ENCODE peak calls at places on chromosomes 7 and 10, in six cellular contexts. A is upper lobe of left lung, B is PC-3, O is neural crest cell, N is fibroblast of lung, F is thyroid gland. E is an unnamed sample.

GRCh38 chr10:102352066-102352715 is 43.3 kb upstream of the NFKB2 start:
- DNase-seq in B (peak), F (peak), O (peak), A (peak), N (peak), E (peak)

GRCh38 chr7:159000070-159000469 is 143.7 kb downstream of the DYNC2I1 start:
- DNase-seq in F (no peak), A (no peak), N (no peak), O (no peak), B (no peak), E (no peak)

GRCh38 chr10:22531008-22531407 is 183.4 kb downstream of the PIP4K2A start:
- DNase-seq in A (no peak), N (no peak), F (no peak), O (no peak), B (no peak), E (no peak)

GRCh38 chr7:37604078-37604477 is 79.5 kb upstream of the GPR141 start:
- DNase-seq in A (no peak), O (no peak), N (no peak), F (no peak), B (no peak), E (no peak)

GRCh38 chr7:157136372-157136771 is 2.4 kb upstream of the UBE3C start:
- DNase-seq in A (no peak), F (no peak), O (no peak), B (peak), N (peak), E (peak)

GRCh38 chr7:115740043-115740442 is 290.5 kb downstream of the TFEC start:
- DNase-seq in O (no peak), B (no peak), F (no peak), N (no peak), A (no peak), E (no peak)

GRCh38 chr10:5812283-5813090 is 747 bp downstream of the GDI2 start:
- DNase-seq in B (no peak), N (no peak), O (peak), A (peak), F (peak), E (peak)

GRCh38 chr7:41328544-41328943 is 374.3 kb downstream of the INHBA start:
- DNase-seq in B (no peak), N (no peak), A (no peak), F (no peak), O (no peak), E (no peak)

GRCh38 chr10:100607439-100607838 is 71.7 kb downstream of the HIF1AN start:
- DNase-seq in A (no peak), O (no peak), F (no peak), B (no peak), N (no peak), E (no peak)

GRCh38 chr10:130809761-130810515 is 501.6 kb downstream of the TCERG1L start:
- DNase-seq in O (no peak), B (no peak), A (no peak), F (no peak), N (no peak), E (no peak)

DNA sequence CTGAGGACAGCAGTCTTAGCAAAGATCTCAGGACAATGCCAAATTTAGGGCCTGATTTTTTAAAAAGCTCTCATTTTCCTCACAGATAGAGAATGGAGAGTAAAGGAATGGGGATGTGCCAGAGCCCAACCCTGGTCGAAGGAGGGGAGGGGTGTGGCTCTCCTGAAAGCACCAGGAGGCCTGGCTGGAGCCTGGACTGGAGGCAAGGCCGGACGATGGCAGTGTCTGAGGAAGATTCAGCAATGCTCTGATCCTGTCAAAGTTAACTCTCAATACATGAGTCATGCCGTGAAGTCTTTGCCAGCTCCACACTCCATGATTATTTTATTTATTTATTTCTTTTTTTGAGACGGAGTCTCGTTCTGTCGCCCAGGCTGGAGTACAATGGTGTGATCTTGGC is 108.3 kb downstream of the UPF2 start:
- DNase-seq in N (no peak), A (no peak), B (no peak), O (no peak), F (no peak), E (peak)
- TF ChIP-seq CTCF in N (no peak), A (no peak), B (no peak), O (no peak), F (no peak), E (no peak)

DNA sequence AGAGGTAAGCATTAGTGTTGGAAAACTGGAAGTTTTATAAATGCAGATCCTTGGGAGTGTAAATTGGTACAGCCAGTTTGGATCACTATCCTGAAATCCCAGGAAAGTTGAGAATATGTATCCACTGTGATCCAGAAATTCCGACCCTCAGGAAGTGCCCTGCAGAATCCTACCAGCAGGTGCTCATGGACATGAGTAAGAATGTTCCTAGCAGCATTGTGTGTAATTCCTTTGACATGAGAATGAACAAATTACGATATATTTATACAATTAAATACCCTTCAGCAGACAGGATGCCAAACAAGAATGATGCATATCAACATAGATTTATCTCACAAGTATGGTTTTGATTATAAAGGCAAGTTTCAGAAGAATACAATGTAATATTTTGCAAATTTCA is 181.6 kb downstream of the XPNPEP1 start:
- DNase-seq in F (no peak), O (no peak), B (peak), N (no peak), A (no peak), E (no peak)
- TF ChIP-seq CTCF in F (no peak), O (no peak), B (no peak), N (no peak), A (no peak), E (no peak)

GRCh38 chr10:83564889-83565588 is 574.3 kb upstream of the GHITM start:
- DNase-seq in A (no peak), N (no peak), O (no peak), B (no peak), F (no peak), E (no peak)

GRCh38 chr10:83562381-83562780 is 576.9 kb upstream of the GHITM start:
- DNase-seq in F (no peak), B (no peak), N (no peak), O (no peak), A (no peak), E (no peak)
- TF ChIP-seq CTCF in F (no peak), B (no peak), N (no peak), O (no peak), A (no peak), E (no peak)

GRCh38 chr10:89025453-89025852 is 34.9 kb downstream of the FAS start:
- DNase-seq in N (no peak), A (no peak), B (no peak), F (no peak), O (no peak), E (no peak)

GRCh38 chr10:89032141-89032814 is 41.7 kb downstream of the FAS start:
- DNase-seq in A (peak), O (no peak), F (peak), N (peak), B (peak), E (peak)

GRCh38 chr10:89029201-89029600 is 38.6 kb downstream of the FAS start:
- DNase-seq in O (no peak), N (peak), B (no peak), A (no peak), F (no peak), E (no peak)

GRCh38 chr10:89029785-89030437 is 39.3 kb downstream of the FAS start:
- DNase-seq in F (peak), B (peak), O (peak), N (peak), A (peak), E (peak)
- TF ChIP-seq CTCF in F (peak), B (peak), O (peak), N (peak), A (peak), E (peak)

GRCh38 chr7:95904099-95904498 is 131.7 kb downstream of the DYNC1I1 start:
- DNase-seq in F (no peak), N (no peak), A (peak), O (no peak), B (no peak), E (no peak)

GRCh38 chr7:95897557-95898183 is 125.3 kb downstream of the DYNC1I1 start:
- DNase-seq in F (no peak), O (no peak), A (no peak), N (no peak), B (no peak), E (no peak)

GRCh38 chr7:95901006-95901405 is 128.7 kb downstream of the DYNC1I1 start:
- DNase-seq in O (no peak), F (no peak), B (no peak), A (no peak), N (no peak), E (no peak)

GRCh38 chr7:95905165-95905564 is 132.8 kb downstream of the DYNC1I1 start:
- DNase-seq in O (no peak), F (no peak), B (peak), N (no peak), A (no peak), E (peak)

GRCh38 chr7:95899919-95900513 is 127.7 kb downstream of the DYNC1I1 start:
- DNase-seq in F (no peak), O (no peak), A (no peak), B (no peak), N (no peak), E (peak)
- TF ChIP-seq CTCF in F (no peak), O (no peak), A (no peak), B (no peak), N (no peak), E (no peak)

DNA sequence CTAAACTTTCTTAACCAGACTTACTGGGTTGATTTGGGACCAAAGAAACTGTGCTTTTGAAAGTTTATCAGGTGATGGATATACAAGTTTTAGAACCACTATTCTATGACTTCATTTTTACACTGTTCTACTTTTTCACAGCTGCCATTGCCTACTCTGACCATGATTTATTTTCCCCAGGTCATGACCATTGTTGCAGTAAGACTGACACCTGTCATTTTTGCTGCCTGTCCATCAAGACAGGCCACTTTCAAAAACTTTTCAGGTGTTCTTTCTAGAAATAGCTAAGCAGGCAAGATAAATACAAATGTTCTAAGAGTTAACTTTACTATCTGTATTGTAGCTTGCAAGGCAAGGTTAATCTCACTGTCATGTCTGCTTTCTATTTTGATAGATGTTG is 147.9 kb upstream of the SEMA3C start:
- DNase-seq in B (no peak), F (no peak), N (no peak), O (no peak), A (no peak), E (no peak)
- TF ChIP-seq CTCF in B (no peak), F (no peak), N (no peak), O (no peak), A (no peak), E (no peak)

GRCh38 chr10:114547056-114547455 is 111.0 kb downstream of the ABLIM1 start:
- DNase-seq in O (no peak), N (no peak), F (no peak), B (no peak), A (no peak), E (no peak)

GRCh38 chr10:114547466-114547865 is 110.6 kb downstream of the ABLIM1 start:
- DNase-seq in O (no peak), F (no peak), B (no peak), A (peak), N (no peak), E (no peak)

GRCh38 chr10:114551310-114551972 is 106.6 kb downstream of the ABLIM1 start:
- DNase-seq in B (no peak), F (peak), N (peak), A (peak), O (no peak), E (no peak)

GRCh38 chr10:114550756-114551290 is 107.3 kb downstream of the ABLIM1 start:
- DNase-seq in F (peak), B (peak), A (no peak), O (no peak), N (peak), E (peak)

DNA sequence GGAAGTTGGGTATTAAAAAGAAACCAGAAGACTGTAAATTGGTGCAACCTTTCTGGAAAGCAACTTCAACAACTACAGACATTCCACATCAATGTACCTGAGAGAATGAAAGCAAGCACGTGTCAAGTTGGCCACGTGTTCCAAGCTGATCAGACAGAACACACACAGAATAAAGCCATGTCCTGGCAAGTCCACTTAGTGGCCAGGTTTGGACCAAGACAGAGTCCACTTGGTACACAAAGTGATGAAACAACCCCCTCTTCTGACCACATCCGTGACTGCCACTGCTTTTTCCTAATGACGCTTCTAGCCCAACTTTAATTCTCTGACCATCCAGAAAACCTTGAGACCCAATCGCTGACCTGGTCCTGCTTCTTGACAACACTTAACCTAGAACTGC is 109.4 kb downstream of the ABLIM1 start:
- DNase-seq in N (peak), A (peak), F (peak), B (peak), O (peak), E (peak)
- TF ChIP-seq CTCF in N (peak), A (peak), F (no peak), B (peak), O (peak), E (peak)